ENCODE peak calls at places on chromosomes 11 and 22, in eight cellular contexts. One of them, this sample, is unnamed. For H3K27me3, the result is how much of the 10 kb centered on the place peaks cover.

GRCh38 chr22:37604875-37605274 is 3.8 kb upstream of the GGA1 start:
- DNase-seq in vagina: no peak
- DNase-seq in HCT116: no peak
- DNase-seq in heart left ventricle: no peak
- DNase-seq in brain microvascular endothelial cell: no peak
- DNase-seq in mammary epithelial cell: no peak
- DNase-seq in upper lobe of right lung: no peak
- DNase-seq in naive thymus-derived CD4-positive, alpha-beta T cell: peak
- DNase-seq in this sample: no peak

GRCh38 chr22:28855355-28856094 is 27.8 kb upstream of the ZNRF3 start:
- DNase-seq in vagina: no peak
- DNase-seq in HCT116: peak
- DNase-seq in heart left ventricle: no peak
- DNase-seq in brain microvascular endothelial cell: peak
- DNase-seq in mammary epithelial cell: peak
- DNase-seq in upper lobe of right lung: no peak
- DNase-seq in naive thymus-derived CD4-positive, alpha-beta T cell: peak
- DNase-seq in this sample: peak

GRCh38 chr11:46521947-46522681 is 71.7 kb downstream of the AMBRA1 start:
- DNase-seq in vagina: no peak
- DNase-seq in HCT116: no peak
- DNase-seq in heart left ventricle: no peak
- DNase-seq in brain microvascular endothelial cell: peak
- DNase-seq in mammary epithelial cell: no peak
- DNase-seq in upper lobe of right lung: no peak
- DNase-seq in naive thymus-derived CD4-positive, alpha-beta T cell: no peak
- DNase-seq in this sample: no peak

GRCh38 chr22:41909290-41910049 is 5.4 kb downstream of the SHISA8 start:
- DNase-seq in vagina: no peak
- DNase-seq in HCT116: no peak
- DNase-seq in heart left ventricle: no peak
- DNase-seq in brain microvascular endothelial cell: no peak
- DNase-seq in mammary epithelial cell: no peak
- DNase-seq in upper lobe of right lung: no peak
- DNase-seq in naive thymus-derived CD4-positive, alpha-beta T cell: no peak
- DNase-seq in this sample: no peak

GRCh38 chr11:115869780-115870431 is 365.7 kb upstream of the CADM1 start:
- DNase-seq in vagina: no peak
- DNase-seq in HCT116: no peak
- DNase-seq in heart left ventricle: peak
- DNase-seq in brain microvascular endothelial cell: no peak
- DNase-seq in mammary epithelial cell: peak
- DNase-seq in upper lobe of right lung: peak
- DNase-seq in naive thymus-derived CD4-positive, alpha-beta T cell: no peak
- DNase-seq in this sample: no peak

GRCh38 chr11:74377689-74378088 is 20.5 kb downstream of the PGM2L1 start:
- DNase-seq in vagina: no peak
- DNase-seq in HCT116: no peak
- DNase-seq in heart left ventricle: no peak
- DNase-seq in brain microvascular endothelial cell: no peak
- DNase-seq in mammary epithelial cell: no peak
- DNase-seq in upper lobe of right lung: no peak
- DNase-seq in naive thymus-derived CD4-positive, alpha-beta T cell: no peak
- DNase-seq in this sample: no peak

GRCh38 chr11:111540114-111540920 is at the start of gene LAYN:
- DNase-seq in vagina: no peak
- DNase-seq in HCT116: no peak
- DNase-seq in heart left ventricle: peak
- DNase-seq in brain microvascular endothelial cell: peak
- DNase-seq in mammary epithelial cell: no peak
- DNase-seq in upper lobe of right lung: peak
- DNase-seq in naive thymus-derived CD4-positive, alpha-beta T cell: peak
- DNase-seq in this sample: peak

GRCh38 chr11:78085972-78086371 is 6.3 kb upstream of the NDUFC2 start:
- DNase-seq in vagina: no peak
- DNase-seq in HCT116: no peak
- DNase-seq in heart left ventricle: no peak
- DNase-seq in brain microvascular endothelial cell: no peak
- DNase-seq in mammary epithelial cell: no peak
- DNase-seq in upper lobe of right lung: no peak
- DNase-seq in naive thymus-derived CD4-positive, alpha-beta T cell: no peak
- DNase-seq in this sample: no peak

GRCh38 chr22:19113429-19113828 is 8.8 kb downstream of the DGCR2 start:
- DNase-seq in vagina: no peak
- DNase-seq in HCT116: no peak
- DNase-seq in heart left ventricle: no peak
- DNase-seq in brain microvascular endothelial cell: no peak
- DNase-seq in mammary epithelial cell: no peak
- DNase-seq in upper lobe of right lung: no peak
- DNase-seq in naive thymus-derived CD4-positive, alpha-beta T cell: no peak
- DNase-seq in this sample: no peak

GRCh38 chr22:46093796-46094195 is 56.5 kb upstream of the PPARA start:
- DNase-seq in vagina: no peak
- DNase-seq in HCT116: no peak
- DNase-seq in heart left ventricle: no peak
- DNase-seq in brain microvascular endothelial cell: no peak
- DNase-seq in mammary epithelial cell: no peak
- DNase-seq in upper lobe of right lung: no peak
- DNase-seq in naive thymus-derived CD4-positive, alpha-beta T cell: no peak
- DNase-seq in this sample: no peak

GRCh38 chr11:60767388-60767811 is 10.7 kb downstream of the MS4A15 start:
- DNase-seq in vagina: no peak
- DNase-seq in HCT116: peak
- DNase-seq in heart left ventricle: no peak
- DNase-seq in brain microvascular endothelial cell: no peak
- DNase-seq in mammary epithelial cell: no peak
- DNase-seq in upper lobe of right lung: peak
- DNase-seq in naive thymus-derived CD4-positive, alpha-beta T cell: no peak
- DNase-seq in this sample: no peak

GRCh38 chr11:2721163-2721935 is 21.6 kb upstream of the KCNQ1OT1 start:
- DNase-seq in vagina: no peak
- DNase-seq in HCT116: no peak
- DNase-seq in heart left ventricle: no peak
- DNase-seq in brain microvascular endothelial cell: no peak
- DNase-seq in mammary epithelial cell: no peak
- DNase-seq in upper lobe of right lung: no peak
- DNase-seq in naive thymus-derived CD4-positive, alpha-beta T cell: no peak
- DNase-seq in this sample: no peak

GRCh38 chr11:2725367-2726300 is 25.8 kb upstream of the KCNQ1OT1 start:
- DNase-seq in vagina: no peak
- DNase-seq in HCT116: no peak
- DNase-seq in heart left ventricle: peak
- DNase-seq in brain microvascular endothelial cell: peak
- DNase-seq in mammary epithelial cell: no peak
- DNase-seq in upper lobe of right lung: no peak
- DNase-seq in naive thymus-derived CD4-positive, alpha-beta T cell: no peak
- DNase-seq in this sample: peak

GRCh38 chr11:2724114-2724513 is 24.3 kb upstream of the KCNQ1OT1 start:
- DNase-seq in vagina: no peak
- DNase-seq in HCT116: no peak
- DNase-seq in heart left ventricle: no peak
- DNase-seq in brain microvascular endothelial cell: no peak
- DNase-seq in mammary epithelial cell: no peak
- DNase-seq in upper lobe of right lung: no peak
- DNase-seq in naive thymus-derived CD4-positive, alpha-beta T cell: no peak
- DNase-seq in this sample: no peak

GRCh38 chr11:2724653-2725366 is 25.0 kb upstream of the KCNQ1OT1 start:
- DNase-seq in vagina: no peak
- DNase-seq in HCT116: no peak
- DNase-seq in heart left ventricle: peak
- DNase-seq in brain microvascular endothelial cell: no peak
- DNase-seq in mammary epithelial cell: no peak
- DNase-seq in upper lobe of right lung: no peak
- DNase-seq in naive thymus-derived CD4-positive, alpha-beta T cell: no peak
- DNase-seq in this sample: no peak

GRCh38 chr11:2722955-2723354 is 23.2 kb upstream of the KCNQ1OT1 start:
- DNase-seq in vagina: no peak
- DNase-seq in HCT116: no peak
- DNase-seq in heart left ventricle: no peak
- DNase-seq in brain microvascular endothelial cell: no peak
- DNase-seq in mammary epithelial cell: no peak
- DNase-seq in upper lobe of right lung: no peak
- DNase-seq in naive thymus-derived CD4-positive, alpha-beta T cell: no peak
- DNase-seq in this sample: no peak
- H3K27me3 ChIP-seq in vagina: under half
- H3K27me3 ChIP-seq in HCT116: under half
- H3K27me3 ChIP-seq in heart left ventricle: under half
- H3K27me3 ChIP-seq in brain microvascular endothelial cell: under half
- H3K27me3 ChIP-seq in mammary epithelial cell: under half
- H3K27me3 ChIP-seq in upper lobe of right lung: under half
- H3K27me3 ChIP-seq in naive thymus-derived CD4-positive, alpha-beta T cell: under half
- H3K27me3 ChIP-seq in this sample: under half

DNA sequence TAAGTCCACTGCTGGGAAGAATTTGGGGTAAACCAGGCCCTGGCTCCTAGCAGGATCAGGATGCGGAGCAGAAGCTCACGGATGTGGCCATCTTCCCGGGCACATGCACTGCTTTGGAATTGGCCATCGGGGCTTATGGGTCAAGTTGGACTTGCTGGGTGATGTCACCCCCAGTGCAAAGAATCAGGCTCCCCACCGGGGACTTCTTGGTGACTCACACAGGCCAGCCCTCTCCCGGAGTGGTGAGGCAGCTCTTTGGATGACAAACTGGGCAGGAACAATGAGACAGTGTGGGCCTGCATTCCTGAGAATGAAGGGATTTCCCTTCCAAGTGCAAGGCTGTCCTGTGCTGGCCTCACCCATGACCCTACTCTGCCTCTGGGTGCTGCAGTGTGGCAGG is 128.8 kb upstream of the ANO1 start:
- DNase-seq in vagina: no peak
- DNase-seq in HCT116: peak
- DNase-seq in heart left ventricle: peak
- DNase-seq in brain microvascular endothelial cell: peak
- DNase-seq in mammary epithelial cell: peak
- DNase-seq in upper lobe of right lung: peak
- DNase-seq in naive thymus-derived CD4-positive, alpha-beta T cell: no peak
- DNase-seq in this sample: peak
- H3K4me3 ChIP-seq in vagina: no peak
- H3K4me3 ChIP-seq in HCT116: peak
- H3K4me3 ChIP-seq in heart left ventricle: no peak
- H3K4me3 ChIP-seq in brain microvascular endothelial cell: no peak
- H3K4me3 ChIP-seq in mammary epithelial cell: no peak
- H3K4me3 ChIP-seq in upper lobe of right lung: no peak
- H3K4me3 ChIP-seq in naive thymus-derived CD4-positive, alpha-beta T cell: no peak
- H3K4me3 ChIP-seq in this sample: no peak

GRCh38 chr11:70915158-70915795 is 337.1 kb downstream of the SHANK2 start:
- DNase-seq in vagina: no peak
- DNase-seq in HCT116: no peak
- DNase-seq in heart left ventricle: no peak
- DNase-seq in brain microvascular endothelial cell: no peak
- DNase-seq in mammary epithelial cell: no peak
- DNase-seq in upper lobe of right lung: peak
- DNase-seq in naive thymus-derived CD4-positive, alpha-beta T cell: no peak
- DNase-seq in this sample: no peak

GRCh38 chr11:70913715-70914231 is 338.6 kb downstream of the SHANK2 start:
- DNase-seq in vagina: no peak
- DNase-seq in HCT116: no peak
- DNase-seq in heart left ventricle: no peak
- DNase-seq in brain microvascular endothelial cell: no peak
- DNase-seq in mammary epithelial cell: no peak
- DNase-seq in upper lobe of right lung: peak
- DNase-seq in naive thymus-derived CD4-positive, alpha-beta T cell: no peak
- DNase-seq in this sample: no peak

GRCh38 chr11:70914496-70914895 is 337.9 kb downstream of the SHANK2 start:
- DNase-seq in vagina: no peak
- DNase-seq in HCT116: no peak
- DNase-seq in heart left ventricle: no peak
- DNase-seq in brain microvascular endothelial cell: no peak
- DNase-seq in mammary epithelial cell: no peak
- DNase-seq in upper lobe of right lung: no peak
- DNase-seq in naive thymus-derived CD4-positive, alpha-beta T cell: no peak
- DNase-seq in this sample: no peak

GRCh38 chr11:70910835-70911234 is 341.5 kb downstream of the SHANK2 start:
- DNase-seq in vagina: no peak
- DNase-seq in HCT116: no peak
- DNase-seq in heart left ventricle: no peak
- DNase-seq in brain microvascular endothelial cell: no peak
- DNase-seq in mammary epithelial cell: peak
- DNase-seq in upper lobe of right lung: peak
- DNase-seq in naive thymus-derived CD4-positive, alpha-beta T cell: no peak
- DNase-seq in this sample: no peak

DNA sequence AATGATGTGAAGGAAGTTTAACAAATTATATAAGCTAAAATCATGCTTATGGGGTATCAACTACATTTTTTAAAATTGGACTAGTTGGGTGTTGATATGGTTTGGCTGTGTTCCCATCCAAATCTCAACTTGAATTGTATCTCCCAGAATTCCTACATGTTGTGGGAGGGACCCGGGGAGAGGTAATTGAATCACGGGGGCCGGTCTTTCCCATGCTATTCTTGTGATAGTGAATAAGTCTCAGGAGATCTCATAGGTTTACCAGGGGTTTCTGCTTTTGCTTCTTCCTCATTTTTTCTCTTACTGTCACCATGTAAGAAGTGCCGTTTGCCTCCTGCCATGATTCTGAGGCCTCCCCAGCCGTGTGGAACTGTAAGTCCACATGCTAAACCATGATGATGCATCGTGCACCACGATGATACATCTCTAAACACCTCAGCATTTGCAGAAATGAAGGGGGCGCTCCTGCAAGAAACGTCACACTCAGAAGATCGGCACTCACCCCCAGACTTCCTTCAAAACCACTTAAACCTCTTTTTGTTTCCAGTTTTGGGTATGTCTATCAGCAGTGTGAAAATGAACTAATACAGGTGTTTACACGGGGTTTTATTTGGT is 340.0 kb downstream of the SHANK2 start:
- DNase-seq in vagina: no peak
- DNase-seq in HCT116: no peak
- DNase-seq in heart left ventricle: no peak
- DNase-seq in brain microvascular endothelial cell: no peak
- DNase-seq in mammary epithelial cell: no peak
- DNase-seq in upper lobe of right lung: peak
- DNase-seq in naive thymus-derived CD4-positive, alpha-beta T cell: no peak
- DNase-seq in this sample: no peak
- H3K27me3 ChIP-seq in vagina: under half
- H3K27me3 ChIP-seq in HCT116: under half
- H3K27me3 ChIP-seq in heart left ventricle: under half
- H3K27me3 ChIP-seq in brain microvascular endothelial cell: under half
- H3K27me3 ChIP-seq in mammary epithelial cell: under half
- H3K27me3 ChIP-seq in upper lobe of right lung: under half
- H3K27me3 ChIP-seq in naive thymus-derived CD4-positive, alpha-beta T cell: under half
- H3K27me3 ChIP-seq in this sample: under half

DNA sequence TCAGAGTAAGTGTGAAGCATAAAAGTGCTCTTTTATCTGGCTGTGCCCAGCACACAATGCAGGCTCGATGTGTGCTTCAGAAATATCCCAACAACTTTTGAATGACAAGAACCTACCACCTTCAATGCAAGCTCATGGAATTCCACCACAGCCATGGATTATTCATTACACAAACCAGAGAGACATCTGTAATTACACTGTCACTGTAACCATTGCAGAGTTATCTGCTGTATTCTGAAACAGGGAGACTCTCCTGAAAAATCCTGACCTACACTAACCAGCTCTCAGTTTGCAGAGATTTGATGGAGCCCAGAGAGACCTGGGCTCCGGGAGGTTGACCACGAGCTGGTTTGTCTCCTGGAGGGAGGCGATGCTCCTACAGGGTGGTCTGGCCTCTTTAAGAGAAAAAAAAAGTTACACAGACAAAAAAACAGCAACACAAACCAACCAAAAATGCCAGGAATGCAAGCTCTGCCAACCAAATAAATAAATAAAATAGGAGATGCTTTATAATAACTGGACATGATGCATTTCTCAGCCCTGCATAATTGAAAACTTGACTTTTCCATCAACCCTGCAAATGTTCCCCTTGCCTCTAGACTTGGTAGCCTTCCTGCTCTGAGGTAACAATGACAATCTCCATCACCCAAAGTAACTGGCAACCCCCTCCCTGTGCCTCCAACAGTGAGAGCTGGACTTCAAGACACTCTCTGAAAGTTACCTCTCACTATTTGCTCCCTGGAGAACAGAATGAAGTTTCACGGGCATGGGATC is 69.7 kb downstream of the ETS1 start:
- DNase-seq in vagina: no peak
- DNase-seq in HCT116: no peak
- DNase-seq in heart left ventricle: no peak
- DNase-seq in brain microvascular endothelial cell: no peak
- DNase-seq in mammary epithelial cell: no peak
- DNase-seq in upper lobe of right lung: no peak
- DNase-seq in naive thymus-derived CD4-positive, alpha-beta T cell: peak
- DNase-seq in this sample: no peak
- H3K4me3 ChIP-seq in vagina: peak
- H3K4me3 ChIP-seq in HCT116: no peak
- H3K4me3 ChIP-seq in heart left ventricle: peak
- H3K4me3 ChIP-seq in brain microvascular endothelial cell: peak
- H3K4me3 ChIP-seq in mammary epithelial cell: no peak
- H3K4me3 ChIP-seq in upper lobe of right lung: peak
- H3K4me3 ChIP-seq in naive thymus-derived CD4-positive, alpha-beta T cell: peak
- H3K4me3 ChIP-seq in this sample: no peak

This sample was measured in body of pancreas.